ENCODE peak calls at places on chromosomes 12 and 14, in six cellular contexts. One of them, this sample, is unnamed.

GRCh38 chr12:80472912-80473500 is 29.0 kb downstream of the PTPRQ start:
- DNase-seq in AG04450: peak
- DNase-seq in activated CD8-positive, alpha-beta memory T cell treated with anti-CD3 and anti-CD28 coated beads for 48 hours: no peak
- DNase-seq in NCI-H2029 treated with DMSO at 0.1 percent for 48 hours: peak
- DNase-seq in transverse colon: no peak
- DNase-seq in stimulated activated CD4-positive, alpha-beta T cell treated with anti-CD3 and anti-CD28 coated beads, TNF-alpha, amount 100 ng/mL, for 48 hours: no peak
- DNase-seq in this sample: peak

GRCh38 chr14:51539571-51540037 is 112.1 kb upstream of the FRMD6 start:
- DNase-seq in AG04450: peak
- DNase-seq in activated CD8-positive, alpha-beta memory T cell treated with anti-CD3 and anti-CD28 coated beads for 48 hours: no peak
- DNase-seq in NCI-H2029 treated with DMSO at 0.1 percent for 48 hours: no peak
- DNase-seq in transverse colon: no peak
- DNase-seq in stimulated activated CD4-positive, alpha-beta T cell treated with anti-CD3 and anti-CD28 coated beads, TNF-alpha, amount 100 ng/mL, for 48 hours: no peak
- DNase-seq in this sample: peak

GRCh38 chr14:49692895-49693737 is at the start of gene KLHDC1:
- DNase-seq in AG04450: peak
- DNase-seq in activated CD8-positive, alpha-beta memory T cell treated with anti-CD3 and anti-CD28 coated beads for 48 hours: peak
- DNase-seq in NCI-H2029 treated with DMSO at 0.1 percent for 48 hours: peak
- DNase-seq in transverse colon: peak
- DNase-seq in stimulated activated CD4-positive, alpha-beta T cell treated with anti-CD3 and anti-CD28 coated beads, TNF-alpha, amount 100 ng/mL, for 48 hours: peak
- DNase-seq in this sample: peak

GRCh38 chr12:32390572-32391219 is 8.7 kb upstream of the FGD4 start:
- DNase-seq in AG04450: no peak
- DNase-seq in activated CD8-positive, alpha-beta memory T cell treated with anti-CD3 and anti-CD28 coated beads for 48 hours: no peak
- DNase-seq in NCI-H2029 treated with DMSO at 0.1 percent for 48 hours: peak
- DNase-seq in transverse colon: peak
- DNase-seq in stimulated activated CD4-positive, alpha-beta T cell treated with anti-CD3 and anti-CD28 coated beads, TNF-alpha, amount 100 ng/mL, for 48 hours: peak
- DNase-seq in this sample: no peak

GRCh38 chr12:1993871-1994371 is 10.3 kb downstream of the DCP1B start:
- DNase-seq in AG04450: peak
- DNase-seq in activated CD8-positive, alpha-beta memory T cell treated with anti-CD3 and anti-CD28 coated beads for 48 hours: no peak
- DNase-seq in NCI-H2029 treated with DMSO at 0.1 percent for 48 hours: no peak
- DNase-seq in transverse colon: peak
- DNase-seq in stimulated activated CD4-positive, alpha-beta T cell treated with anti-CD3 and anti-CD28 coated beads, TNF-alpha, amount 100 ng/mL, for 48 hours: no peak
- DNase-seq in this sample: peak

GRCh38 chr12:114794049-114794558 is 110.1 kb upstream of the TBX3 start:
- DNase-seq in AG04450: no peak
- DNase-seq in activated CD8-positive, alpha-beta memory T cell treated with anti-CD3 and anti-CD28 coated beads for 48 hours: no peak
- DNase-seq in NCI-H2029 treated with DMSO at 0.1 percent for 48 hours: no peak
- DNase-seq in transverse colon: no peak
- DNase-seq in stimulated activated CD4-positive, alpha-beta T cell treated with anti-CD3 and anti-CD28 coated beads, TNF-alpha, amount 100 ng/mL, for 48 hours: no peak
- DNase-seq in this sample: no peak

GRCh38 chr14:60573943-60574496 is 65.1 kb downstream of the SIX6 start:
- DNase-seq in AG04450: no peak
- DNase-seq in activated CD8-positive, alpha-beta memory T cell treated with anti-CD3 and anti-CD28 coated beads for 48 hours: no peak
- DNase-seq in NCI-H2029 treated with DMSO at 0.1 percent for 48 hours: no peak
- DNase-seq in transverse colon: no peak
- DNase-seq in stimulated activated CD4-positive, alpha-beta T cell treated with anti-CD3 and anti-CD28 coated beads, TNF-alpha, amount 100 ng/mL, for 48 hours: no peak
- DNase-seq in this sample: no peak

GRCh38 chr14:75915063-75915462 is 66.7 kb downstream of the TGFB3 start:
- DNase-seq in AG04450: no peak
- DNase-seq in activated CD8-positive, alpha-beta memory T cell treated with anti-CD3 and anti-CD28 coated beads for 48 hours: no peak
- DNase-seq in NCI-H2029 treated with DMSO at 0.1 percent for 48 hours: no peak
- DNase-seq in transverse colon: no peak
- DNase-seq in stimulated activated CD4-positive, alpha-beta T cell treated with anti-CD3 and anti-CD28 coated beads, TNF-alpha, amount 100 ng/mL, for 48 hours: no peak
- DNase-seq in this sample: no peak

GRCh38 chr14:69719501-69719951 is 47.4 kb upstream of the SRSF5 start:
- DNase-seq in AG04450: peak
- DNase-seq in activated CD8-positive, alpha-beta memory T cell treated with anti-CD3 and anti-CD28 coated beads for 48 hours: no peak
- DNase-seq in NCI-H2029 treated with DMSO at 0.1 percent for 48 hours: no peak
- DNase-seq in transverse colon: peak
- DNase-seq in stimulated activated CD4-positive, alpha-beta T cell treated with anti-CD3 and anti-CD28 coated beads, TNF-alpha, amount 100 ng/mL, for 48 hours: no peak
- DNase-seq in this sample: peak